ENCODE peak calls at places on chromosome 20, in four cellular contexts. One of them, this sample, is unnamed.

GRCh38 chr20:891121-892080 is 24.7 kb downstream of the ANGPT4 start:
- DNase-seq in HCT116: no peak
- DNase-seq in CD8-positive, alpha-beta T cell: no peak
- DNase-seq in mesothelial cell of epicardium: no peak
- DNase-seq in this sample: no peak

GRCh38 chr20:62523473-62524203 is 47.8 kb upstream of the GATA5 start:
- DNase-seq in CD8-positive, alpha-beta T cell: peak
- DNase-seq in HCT116: peak
- DNase-seq in mesothelial cell of epicardium: no peak
- DNase-seq in this sample: peak

GRCh38 chr20:60694763-60695162 is 557.3 kb upstream of the CDH4 start:
- DNase-seq in mesothelial cell of epicardium: no peak
- DNase-seq in CD8-positive, alpha-beta T cell: no peak
- DNase-seq in HCT116: no peak
- DNase-seq in this sample: no peak

GRCh38 chr20:47568019-47568418 is 66.3 kb downstream of the NCOA3 start:
- DNase-seq in mesothelial cell of epicardium: no peak
- DNase-seq in CD8-positive, alpha-beta T cell: no peak
- DNase-seq in HCT116: no peak
- DNase-seq in this sample: peak

GRCh38 chr20:63572788-63573738 is 976 bp downstream of the HELZ2 start:
- DNase-seq in mesothelial cell of epicardium: no peak
- DNase-seq in CD8-positive, alpha-beta T cell: no peak
- DNase-seq in HCT116: no peak
- DNase-seq in this sample: peak

GRCh38 chr20:4569092-4569491 is 152.6 kb upstream of the PRND start:
- DNase-seq in CD8-positive, alpha-beta T cell: no peak
- DNase-seq in HCT116: no peak
- DNase-seq in mesothelial cell of epicardium: no peak
- DNase-seq in this sample: no peak

GRCh38 chr20:5913166-5913565 is 37.2 kb downstream of the TRMT6 start:
- DNase-seq in HCT116: no peak
- DNase-seq in mesothelial cell of epicardium: no peak
- DNase-seq in CD8-positive, alpha-beta T cell: no peak
- DNase-seq in this sample: no peak

GRCh38 chr20:513429-513828 is 30.2 kb downstream of the CSNK2A1 start:
- DNase-seq in CD8-positive, alpha-beta T cell: no peak
- DNase-seq in mesothelial cell of epicardium: no peak
- DNase-seq in HCT116: no peak
- DNase-seq in this sample: no peak

GRCh38 chr20:41632896-41633295 is 14.7 kb upstream of the CHD6 start:
- DNase-seq in mesothelial cell of epicardium: no peak
- DNase-seq in HCT116: no peak
- DNase-seq in CD8-positive, alpha-beta T cell: no peak
- DNase-seq in this sample: no peak

GRCh38 chr20:34042286-34042685 is 48.6 kb downstream of the RALY start:
- DNase-seq in HCT116: no peak
- DNase-seq in CD8-positive, alpha-beta T cell: no peak
- DNase-seq in mesothelial cell of epicardium: no peak
- DNase-seq in this sample: no peak

GRCh38 chr20:46814366-46815232 is 80.0 kb upstream of the EYA2 start:
- DNase-seq in CD8-positive, alpha-beta T cell: no peak
- DNase-seq in mesothelial cell of epicardium: no peak
- DNase-seq in HCT116: peak
- DNase-seq in this sample: peak

GRCh38 chr20:41480054-41480770 is 113.6 kb upstream of the EMILIN3 start:
- DNase-seq in mesothelial cell of epicardium: no peak
- DNase-seq in CD8-positive, alpha-beta T cell: no peak
- DNase-seq in HCT116: no peak
- DNase-seq in this sample: no peak

GRCh38 chr20:47427746-47428145 is 71.2 kb upstream of the ZMYND8 start:
- DNase-seq in HCT116: no peak
- DNase-seq in CD8-positive, alpha-beta T cell: no peak
- DNase-seq in mesothelial cell of epicardium: no peak
- DNase-seq in this sample: no peak

GRCh38 chr20:11098888-11099287 is 425.1 kb upstream of the JAG1 start:
- DNase-seq in mesothelial cell of epicardium: no peak
- DNase-seq in HCT116: peak
- DNase-seq in CD8-positive, alpha-beta T cell: no peak
- DNase-seq in this sample: peak
- TF ChIP-seq CTCF in mesothelial cell of epicardium: no peak
- TF ChIP-seq CTCF in HCT116: peak
- TF ChIP-seq CTCF in CD8-positive, alpha-beta T cell: no peak
- TF ChIP-seq CTCF in this sample: no peak

GRCh38 chr20:32034581-32035397 is 17.3 kb upstream of the HCK start:
- DNase-seq in CD8-positive, alpha-beta T cell: no peak
- DNase-seq in HCT116: no peak
- DNase-seq in mesothelial cell of epicardium: no peak
- DNase-seq in this sample: no peak
- TF ChIP-seq CTCF in CD8-positive, alpha-beta T cell: no peak
- TF ChIP-seq CTCF in HCT116: peak
- TF ChIP-seq CTCF in mesothelial cell of epicardium: no peak
- TF ChIP-seq CTCF in this sample: no peak

DNA sequence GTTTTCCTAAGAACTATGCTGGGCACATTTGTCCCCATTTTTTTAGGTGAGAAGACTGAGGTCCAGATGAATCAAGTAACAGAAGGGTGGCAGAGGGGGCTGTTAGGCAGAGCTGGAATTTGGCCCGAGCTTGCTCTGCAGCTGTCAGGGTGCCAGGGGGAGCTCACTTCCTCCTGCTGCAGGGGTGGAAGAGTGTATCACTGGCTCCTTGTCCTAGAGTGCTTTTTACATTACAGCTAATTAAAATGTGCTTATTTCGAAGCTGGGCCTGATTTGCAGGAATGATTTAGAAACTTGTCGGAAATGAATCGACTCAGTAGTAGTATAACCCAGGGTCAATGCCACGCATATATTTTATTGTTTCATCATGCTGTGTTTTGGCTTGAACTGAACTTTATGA is 11.1 kb downstream of the TOX2 start:
- DNase-seq in mesothelial cell of epicardium: no peak
- DNase-seq in CD8-positive, alpha-beta T cell: no peak
- DNase-seq in HCT116: no peak
- DNase-seq in this sample: peak
- TF ChIP-seq CTCF in mesothelial cell of epicardium: no peak
- TF ChIP-seq CTCF in CD8-positive, alpha-beta T cell: no peak
- TF ChIP-seq CTCF in HCT116: no peak
- TF ChIP-seq CTCF in this sample: no peak

GRCh38 chr20:50886184-50886790 is 45.0 kb downstream of the ADNP start:
- DNase-seq in mesothelial cell of epicardium: no peak
- DNase-seq in CD8-positive, alpha-beta T cell: no peak
- DNase-seq in HCT116: no peak
- DNase-seq in this sample: no peak

GRCh38 chr20:50883856-50884255 is 47.4 kb downstream of the ADNP start:
- DNase-seq in CD8-positive, alpha-beta T cell: no peak
- DNase-seq in HCT116: no peak
- DNase-seq in mesothelial cell of epicardium: no peak
- DNase-seq in this sample: no peak

GRCh38 chr20:50885781-50886180 is 45.5 kb downstream of the ADNP start:
- DNase-seq in mesothelial cell of epicardium: no peak
- DNase-seq in CD8-positive, alpha-beta T cell: no peak
- DNase-seq in HCT116: no peak
- DNase-seq in this sample: no peak

GRCh38 chr20:50879649-50880550 is 51.3 kb downstream of the ADNP start:
- DNase-seq in mesothelial cell of epicardium: no peak
- DNase-seq in CD8-positive, alpha-beta T cell: no peak
- DNase-seq in HCT116: no peak
- DNase-seq in this sample: no peak

GRCh38 chr20:50885068-50885467 is 46.2 kb downstream of the ADNP start:
- DNase-seq in mesothelial cell of epicardium: no peak
- DNase-seq in HCT116: no peak
- DNase-seq in CD8-positive, alpha-beta T cell: no peak
- DNase-seq in this sample: no peak
- TF ChIP-seq CTCF in mesothelial cell of epicardium: no peak
- TF ChIP-seq CTCF in HCT116: no peak
- TF ChIP-seq CTCF in CD8-positive, alpha-beta T cell: no peak
- TF ChIP-seq CTCF in this sample: no peak

DNA sequence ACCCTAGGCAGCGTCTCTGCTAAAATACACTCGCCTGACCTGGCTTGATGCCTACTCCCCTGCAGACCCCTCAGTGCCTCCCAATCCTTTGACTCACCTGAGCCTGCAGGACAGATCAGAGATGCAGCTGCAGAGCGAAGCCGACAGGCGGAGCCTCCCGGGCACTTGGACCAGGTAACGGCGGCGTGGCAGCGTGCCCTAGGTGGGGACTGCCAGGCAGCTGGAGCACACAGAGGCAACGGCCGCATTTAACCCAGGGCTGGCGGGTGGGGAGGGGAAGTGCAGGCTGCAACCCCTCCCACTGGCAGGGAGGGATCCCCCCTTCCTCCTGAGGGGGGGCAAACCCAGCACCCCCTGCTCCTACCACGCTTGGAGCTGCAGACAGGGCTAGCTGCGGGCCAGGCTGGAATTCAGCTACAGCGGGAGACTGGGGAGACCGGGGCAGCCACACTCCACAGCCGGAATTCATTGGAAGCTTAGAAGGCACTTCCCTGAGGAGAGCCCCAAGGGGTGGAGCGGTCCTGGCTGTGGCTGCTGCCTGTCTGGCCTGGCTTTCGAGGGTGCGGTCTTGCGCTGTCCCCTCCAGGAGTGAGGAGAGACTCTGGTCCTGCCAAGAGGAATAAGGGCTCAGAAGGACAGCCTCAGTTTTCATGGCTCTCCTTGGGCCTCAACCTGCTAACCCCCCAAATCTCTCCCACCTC is at the start of gene MATN4:
- DNase-seq in HCT116: no peak
- DNase-seq in mesothelial cell of epicardium: no peak
- DNase-seq in CD8-positive, alpha-beta T cell: no peak
- DNase-seq in this sample: peak
- TF ChIP-seq CTCF in HCT116: no peak
- TF ChIP-seq CTCF in mesothelial cell of epicardium: no peak
- TF ChIP-seq CTCF in CD8-positive, alpha-beta T cell: no peak
- TF ChIP-seq CTCF in this sample: no peak

This sample was measured in Calu3.